ENCODE peak calls at places on chromosomes 13 and 19, in seven cellular contexts. U is GM13976, I is coronary artery, N is cardiac fibroblast, D is HL-60, W is breast epithelium, G is GM10248. X is an unnamed sample.

GRCh38 chr19:55251296-55252081 is 7.3 kb downstream of the PPP6R1 start:
- DNase-seq in N (peak; percentile 19), I (no peak), U (peak; percentile 66), D (no peak), W (no peak), G (peak; percentile 52), X (peak; percentile 74)

GRCh38 chr19:7982103-7982502 is 23.3 kb downstream of the ELAVL1 start:
- DNase-seq in N (no peak), W (no peak), I (no peak), G (no peak), D (no peak), U (no peak), X (no peak)

GRCh38 chr19:4795400-4795799 is 3.9 kb downstream of the FEM1A start:
- DNase-seq in I (no peak), D (no peak), G (no peak), W (no peak), U (no peak), N (no peak), X (no peak)

GRCh38 chr19:54010474-54010873 is 19.0 kb downstream of the CACNG6 start:
- DNase-seq in U (no peak), I (no peak), G (no peak), W (no peak), N (no peak), D (no peak), X (no peak)

GRCh38 chr13:113373811-113374485 is 10.0 kb upstream of the GRTP1 start:
- DNase-seq in W (no peak), U (no peak), D (no peak), N (no peak), I (peak; percentile 56), G (no peak), X (no peak)

GRCh38 chr19:12794196-12794921 is 3.1 kb downstream of the JUNB start:
- DNase-seq in W (no peak), I (peak; percentile 76), G (no peak), U (no peak), D (no peak), N (peak; percentile 80), X (no peak)

GRCh38 chr19:1189419-1189818 is 15.4 kb upstream of the SBNO2 start:
- DNase-seq in N (no peak), G (no peak), D (no peak), I (no peak), U (no peak), W (no peak), X (peak; percentile 76)

GRCh38 chr19:38095411-38096308 is 128.4 kb downstream of the DPF1 start:
- DNase-seq in I (no peak), G (peak; percentile 73), D (peak; percentile 22), N (peak; percentile 73), U (peak; percentile 75), W (peak; percentile 78), X (peak; percentile 74)

GRCh38 chr19:54429545-54430227 is 14.4 kb downstream of the TTYH1 start:
- DNase-seq in I (no peak), U (no peak), W (no peak), G (no peak), N (no peak), D (no peak), X (no peak)

GRCh38 chr13:57128909-57129308 is 11.8 kb upstream of the PRR20A start:
- DNase-seq in D (no peak), I (no peak), G (no peak), N (no peak), U (no peak), W (no peak), X (no peak)

GRCh38 chr13:113021811-113022210 is 52.8 kb downstream of the MCF2L start:
- DNase-seq in G (no peak), D (no peak), W (no peak), N (no peak), U (no peak), I (no peak), X (no peak)

GRCh38 chr13:22740264-22740663 is 440.5 kb upstream of the SGCG start:
- DNase-seq in D (no peak), U (no peak), W (no peak), N (no peak), I (no peak), G (no peak), X (peak; percentile 17)

GRCh38 chr19:29837448-29837961 is 25.7 kb downstream of the CCNE1 start:
- DNase-seq in U (peak; percentile 82), G (peak; percentile 81), I (no peak), N (no peak), D (no peak), W (no peak), X (peak; percentile 84)

GRCh38 chr19:34336781-34337271 is 28.2 kb upstream of the GPI start:
- DNase-seq in I (no peak), U (peak; percentile 62), G (peak; percentile 65), D (peak; percentile 14), N (peak; percentile 63), W (no peak), X (peak; percentile 70)

GRCh38 chr19:38559428-38560401 is 58.0 kb downstream of the MAP4K1 start:
- DNase-seq in W (no peak), U (peak; percentile 72), I (no peak), D (no peak), N (no peak), G (peak; percentile 67), X (peak; percentile 56)

GRCh38 chr13:35479223-35479536 is 2.7 kb upstream of the MAB21L1 start:
- DNase-seq in D (no peak), I (no peak), U (no peak), W (no peak), N (no peak), G (no peak), X (no peak)

GRCh38 chr19:4122480-4122879 is 1.4 kb downstream of the MAP2K2 start:
- DNase-seq in D (no peak), U (no peak), W (no peak), G (no peak), N (no peak), I (no peak), X (no peak)

GRCh38 chr19:3112375-3113099 is 18.4 kb downstream of the GNA11 start:
- DNase-seq in G (no peak), W (no peak), D (no peak), N (no peak), U (no peak), I (no peak), X (no peak)

GRCh38 chr13:111177081-111177711 is 62.1 kb downstream of the ARHGEF7 start:
- DNase-seq in D (no peak), I (peak; percentile 87), N (peak; percentile 77), W (no peak), G (no peak), U (no peak), X (peak; percentile 71)

GRCh38 chr13:110643768-110644421 is 28.6 kb downstream of the NAXD start:
- DNase-seq in I (no peak), N (no peak), G (no peak), D (no peak), W (no peak), U (no peak), X (no peak)

GRCh38 chr13:80239571-80240255 is 101.2 kb downstream of the SPRY2 start:
- DNase-seq in W (no peak), D (no peak), U (no peak), I (no peak), G (no peak), N (no peak), X (no peak)

GRCh38 chr13:74573654-74574053 is 439.4 kb upstream of the KLF12 start:
- DNase-seq in I (no peak), U (no peak), D (no peak), W (no peak), N (no peak), G (no peak), X (peak; percentile 51)

GRCh38 chr19:12052057-12052570 is 647 bp downstream of the ZNF878 start:
- DNase-seq in I (no peak), U (peak; percentile 43), N (peak; percentile 7), G (no peak), D (no peak), W (no peak), X (peak; percentile 32)

GRCh38 chr13:33284916-33285315 is 639 bp downstream of the STARD13 start:
- DNase-seq in N (no peak), U (no peak), I (no peak), D (no peak), G (no peak), W (no peak), X (no peak)

GRCh38 chr19:48117515-48118330 is 7.1 kb upstream of the PLA2G4C start:
- DNase-seq in N (no peak), I (no peak), G (no peak), W (no peak), D (no peak), U (no peak), X (no peak)
- TF ChIP-seq CTCF in N (no peak), I (no peak), G (no peak), W (no peak), D (no peak), U (peak; percentile 20), X (no peak)

DNA sequence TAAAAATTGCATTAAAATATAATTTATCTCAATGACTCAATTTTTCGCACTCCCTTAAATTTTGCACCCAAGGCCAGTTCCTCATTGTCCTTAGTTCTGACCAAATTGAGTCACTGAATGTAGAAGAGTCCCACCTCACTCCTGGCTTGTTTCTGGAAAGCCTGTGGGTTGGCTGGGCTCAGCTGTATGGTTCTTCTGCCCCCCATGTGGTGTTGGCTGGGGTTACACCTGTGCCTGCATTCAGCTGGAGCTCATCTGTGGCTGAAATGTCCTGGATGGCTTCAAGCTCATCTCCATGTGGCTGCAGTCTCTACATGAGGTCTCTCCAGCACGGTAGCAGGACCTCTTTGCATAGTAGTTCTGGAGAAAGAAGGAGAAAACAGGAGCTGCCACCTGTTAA is 7.2 kb upstream of the IRGC start:
- DNase-seq in D (no peak), N (no peak), W (no peak), I (no peak), U (no peak), G (no peak), X (no peak)
- TF ChIP-seq CTCF in D (no peak), N (no peak), W (no peak), I (no peak), U (no peak), G (no peak), X (no peak)

DNA sequence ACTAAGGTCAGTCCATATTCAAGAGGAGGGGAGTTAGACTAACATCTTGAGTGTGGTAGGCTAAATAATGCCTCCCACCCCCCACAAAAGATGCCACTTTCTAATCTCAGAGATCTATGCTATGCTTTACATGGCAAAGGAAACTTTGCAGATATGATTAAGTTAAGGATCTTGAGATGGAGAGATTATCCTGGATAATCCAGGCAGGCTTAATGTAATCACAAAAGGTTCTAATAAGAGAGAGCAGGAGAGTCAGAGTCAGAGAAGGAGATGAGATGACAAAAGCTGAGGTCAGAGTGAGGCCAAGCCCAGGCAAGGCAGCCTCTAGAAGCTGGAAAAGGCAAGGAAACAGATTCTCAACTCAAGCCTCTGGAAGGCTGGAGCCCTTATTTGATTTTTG is 1011.6 kb downstream of the PCDH9 start:
- DNase-seq in U (no peak), W (no peak), N (no peak), I (no peak), D (no peak), G (no peak), X (no peak)
- TF ChIP-seq CTCF in U (no peak), W (no peak), N (no peak), I (no peak), D (no peak), G (no peak), X (no peak)

GRCh38 chr13:77563110-77563509 is 27.6 kb downstream of the SCEL start:
- DNase-seq in U (no peak), I (no peak), D (no peak), N (peak; percentile 25), G (no peak), W (no peak), X (no peak)

DNA sequence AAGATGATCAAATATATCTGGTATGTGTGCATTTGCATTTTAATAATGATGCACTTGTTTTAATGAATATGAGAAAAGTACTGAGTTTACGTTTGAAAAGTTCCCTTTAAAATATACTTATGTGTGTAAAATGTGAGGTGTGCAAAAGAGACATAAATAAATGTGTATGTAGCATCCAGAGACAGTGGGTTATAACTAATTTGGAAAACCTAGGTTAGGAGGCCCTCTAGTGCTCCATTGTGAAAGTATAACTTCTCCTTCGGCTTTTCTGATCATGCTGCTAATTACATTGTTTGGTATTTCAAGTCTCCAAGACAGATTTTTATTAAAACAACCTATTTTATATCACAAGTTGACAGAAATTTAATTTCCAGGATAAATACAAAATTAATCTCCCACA is 30.1 kb downstream of the SCEL start:
- DNase-seq in N (peak; percentile 54), W (no peak), U (peak; percentile 36), D (no peak), I (no peak), G (peak; percentile 34), X (no peak)
- TF ChIP-seq CTCF in N (peak; percentile 39), W (no peak), U (peak; percentile 41), D (no peak), I (no peak), G (peak; percentile 53), X (peak; percentile 64)

X was measured in activated CD8-positive, alpha-beta T cell treated with anti-CD3 and anti-CD28 coated beads for 36 hours.